ENCODE peak calls at places on chromosomes 12 and 14, in eight cellular contexts. L is LoVo; I is H54; S is HFFc6; O is RCC 7860; H is stimulated activated CD4-positive, alpha-beta T cell treated with anti-CD3 and anti-CD28 coated beads, Interleukin-12 subunit alpha, Interleukin-12 subunit beta, amount 100 ng/mL, for 4 hours; G is kidney epithelial cell; U is A549. B is an unnamed sample.
A peak's percentile ranks its signal among the peaks of the same experiment; 100 is the strongest.

GRCh38 chr14:32620303-32620702 is 291.2 kb downstream of the AKAP6 start:
- DNase-seq in L (no peak), I (no peak), S (peak; percentile 59), O (no peak), H (no peak), G (no peak), U (no peak), B (no peak)

GRCh38 chr14:72524230-72524629 is 369.7 kb downstream of the DPF3 start:
- DNase-seq in L (no peak), I (no peak), S (no peak), O (no peak), H (no peak), G (no peak), U (no peak), B (no peak)

GRCh38 chr12:108305520-108305919 is 33.6 kb downstream of the CMKLR1 start:
- DNase-seq in L (peak; percentile 21), I (peak; percentile 50), S (peak; percentile 29), O (peak; percentile 59), H (no peak), G (peak; percentile 45), U (no peak), B (no peak)

GRCh38 chr12:131688131-131688844 is 22.6 kb upstream of the SFSWAP start:
- DNase-seq in L (no peak), I (no peak), S (no peak), O (no peak), H (no peak), G (no peak), U (no peak), B (no peak)

GRCh38 chr12:51368640-51369517 is 22.3 kb downstream of the GALNT6 start:
- DNase-seq in L (no peak), I (no peak), S (no peak), O (peak; percentile 82), H (peak; percentile 64), G (peak; percentile 63), U (no peak), B (no peak)

GRCh38 chr12:19474147-19474546 is 34.9 kb downstream of the AEBP2 start:
- DNase-seq in L (no peak), I (no peak), S (no peak), O (no peak), H (no peak), G (no peak), U (no peak), B (no peak)

GRCh38 chr12:93572712-93573551 is 457 bp downstream of the SOCS2 start:
- DNase-seq in L (no peak), I (peak; percentile 28), S (no peak), O (no peak), H (peak; percentile 26), G (no peak), U (no peak), B (no peak)

GRCh38 chr12:58148405-58148804 is 207.0 kb downstream of the ATP23 start:
- DNase-seq in L (peak; percentile 25), I (no peak), S (peak; percentile 87), O (peak; percentile 71), H (no peak), G (peak; percentile 73), U (peak; percentile 68), B (no peak)

GRCh38 chr14:59407246-59407615 is 57.9 kb downstream of the GPR135 start:
- DNase-seq in L (no peak), I (no peak), S (peak; percentile 96), O (no peak), H (no peak), G (no peak), U (no peak), B (peak; percentile 26)